ENCODE peak calls at places on chromosomes 12 and 14, in ten cellular contexts. One of them, this sample, is unnamed.

GRCh38 chr12:70553391-70553859 is 83.8 kb downstream of the PTPRB start:
- DNase-seq in left ventricle myocardium inferior: no peak
- DNase-seq in CD8-positive, alpha-beta memory T cell: no peak
- DNase-seq in mesenchymal stem cell: no peak
- DNase-seq in breast epithelium: no peak
- DNase-seq in effector memory CD4-positive, alpha-beta T cell: no peak
- DNase-seq in GM06990: no peak
- DNase-seq in MM.1S: no peak
- DNase-seq in bronchial epithelial cell: no peak
- DNase-seq in mesendoderm: peak; percentile 69
- DNase-seq in this sample: no peak

GRCh38 chr12:6450869-6451347 is 934 bp upstream of the TAPBPL start:
- DNase-seq in left ventricle myocardium inferior: no peak
- DNase-seq in CD8-positive, alpha-beta memory T cell: no peak
- DNase-seq in bronchial epithelial cell: no peak
- DNase-seq in effector memory CD4-positive, alpha-beta T cell: no peak
- DNase-seq in mesenchymal stem cell: no peak
- DNase-seq in GM06990: no peak
- DNase-seq in mesendoderm: no peak
- DNase-seq in breast epithelium: no peak
- DNase-seq in MM.1S: no peak
- DNase-seq in this sample: no peak

GRCh38 chr14:65790185-65790815 is 377.8 kb downstream of the FUT8 start:
- DNase-seq in GM06990: no peak
- DNase-seq in bronchial epithelial cell: no peak
- DNase-seq in left ventricle myocardium inferior: no peak
- DNase-seq in effector memory CD4-positive, alpha-beta T cell: no peak
- DNase-seq in mesendoderm: peak; percentile 60
- DNase-seq in mesenchymal stem cell: no peak
- DNase-seq in MM.1S: no peak
- DNase-seq in CD8-positive, alpha-beta memory T cell: no peak
- DNase-seq in breast epithelium: no peak
- DNase-seq in this sample: no peak

GRCh38 chr12:108612788-108613282 is 15.0 kb upstream of the TMEM119 start:
- DNase-seq in MM.1S: no peak
- DNase-seq in mesenchymal stem cell: no peak
- DNase-seq in mesendoderm: peak; percentile 74
- DNase-seq in effector memory CD4-positive, alpha-beta T cell: no peak
- DNase-seq in left ventricle myocardium inferior: no peak
- DNase-seq in GM06990: no peak
- DNase-seq in bronchial epithelial cell: no peak
- DNase-seq in CD8-positive, alpha-beta memory T cell: no peak
- DNase-seq in breast epithelium: no peak
- DNase-seq in this sample: no peak

GRCh38 chr14:77246784-77247183 is 24.2 kb downstream of the NGB start:
- DNase-seq in mesenchymal stem cell: no peak
- DNase-seq in bronchial epithelial cell: no peak
- DNase-seq in CD8-positive, alpha-beta memory T cell: no peak
- DNase-seq in MM.1S: no peak
- DNase-seq in breast epithelium: no peak
- DNase-seq in left ventricle myocardium inferior: no peak
- DNase-seq in effector memory CD4-positive, alpha-beta T cell: no peak
- DNase-seq in mesendoderm: no peak
- DNase-seq in GM06990: no peak
- DNase-seq in this sample: no peak

GRCh38 chr14:50342211-50343080 is 30.3 kb downstream of the DMAC2L start:
- DNase-seq in mesenchymal stem cell: peak; percentile 69
- DNase-seq in CD8-positive, alpha-beta memory T cell: peak; percentile 57
- DNase-seq in mesendoderm: peak; percentile 81
- DNase-seq in MM.1S: no peak
- DNase-seq in bronchial epithelial cell: peak; percentile 40
- DNase-seq in breast epithelium: peak; percentile 57
- DNase-seq in effector memory CD4-positive, alpha-beta T cell: no peak
- DNase-seq in left ventricle myocardium inferior: peak; percentile 51
- DNase-seq in GM06990: peak; percentile 45
- DNase-seq in this sample: peak; percentile 80

GRCh38 chr12:79251356-79251755 is 386.8 kb downstream of the SYT1 start:
- DNase-seq in left ventricle myocardium inferior: no peak
- DNase-seq in effector memory CD4-positive, alpha-beta T cell: no peak
- DNase-seq in breast epithelium: no peak
- DNase-seq in CD8-positive, alpha-beta memory T cell: no peak
- DNase-seq in GM06990: no peak
- DNase-seq in bronchial epithelial cell: peak; percentile 45
- DNase-seq in MM.1S: no peak
- DNase-seq in mesendoderm: no peak
- DNase-seq in mesenchymal stem cell: peak; percentile 20
- DNase-seq in this sample: peak; percentile 9

GRCh38 chr12:91565246-91565645 is 382.6 kb upstream of the DCN start:
- DNase-seq in left ventricle myocardium inferior: no peak
- DNase-seq in GM06990: no peak
- DNase-seq in effector memory CD4-positive, alpha-beta T cell: no peak
- DNase-seq in bronchial epithelial cell: peak; percentile 12
- DNase-seq in mesendoderm: no peak
- DNase-seq in MM.1S: no peak
- DNase-seq in breast epithelium: no peak
- DNase-seq in mesenchymal stem cell: no peak
- DNase-seq in CD8-positive, alpha-beta memory T cell: no peak
- DNase-seq in this sample: no peak

GRCh38 chr12:89825591-89826449 is 117.2 kb upstream of the ATP2B1 start:
- DNase-seq in mesendoderm: peak; percentile 41
- DNase-seq in MM.1S: no peak
- DNase-seq in effector memory CD4-positive, alpha-beta T cell: no peak
- DNase-seq in mesenchymal stem cell: peak; percentile 77
- DNase-seq in bronchial epithelial cell: peak; percentile 55
- DNase-seq in left ventricle myocardium inferior: no peak
- DNase-seq in GM06990: peak; percentile 24
- DNase-seq in breast epithelium: no peak
- DNase-seq in CD8-positive, alpha-beta memory T cell: no peak
- DNase-seq in this sample: peak; percentile 64

GRCh38 chr14:84686550-84686949 is 843.4 kb upstream of the FLRT2 start:
- DNase-seq in GM06990: no peak
- DNase-seq in MM.1S: no peak
- DNase-seq in breast epithelium: no peak
- DNase-seq in mesenchymal stem cell: no peak
- DNase-seq in bronchial epithelial cell: peak; percentile 20
- DNase-seq in CD8-positive, alpha-beta memory T cell: no peak
- DNase-seq in effector memory CD4-positive, alpha-beta T cell: no peak
- DNase-seq in left ventricle myocardium inferior: no peak
- DNase-seq in mesendoderm: no peak
- DNase-seq in this sample: no peak

GRCh38 chr12:29773076-29773475 is 10.7 kb downstream of the TMTC1 start:
- DNase-seq in CD8-positive, alpha-beta memory T cell: no peak
- DNase-seq in MM.1S: no peak
- DNase-seq in GM06990: no peak
- DNase-seq in bronchial epithelial cell: no peak
- DNase-seq in left ventricle myocardium inferior: no peak
- DNase-seq in mesendoderm: no peak
- DNase-seq in effector memory CD4-positive, alpha-beta T cell: no peak
- DNase-seq in breast epithelium: no peak
- DNase-seq in mesenchymal stem cell: no peak
- DNase-seq in this sample: no peak

GRCh38 chr12:15963271-15963670 is 52.1 kb downstream of the DERA start:
- DNase-seq in GM06990: no peak
- DNase-seq in mesenchymal stem cell: no peak
- DNase-seq in mesendoderm: no peak
- DNase-seq in effector memory CD4-positive, alpha-beta T cell: no peak
- DNase-seq in left ventricle myocardium inferior: no peak
- DNase-seq in CD8-positive, alpha-beta memory T cell: no peak
- DNase-seq in breast epithelium: no peak
- DNase-seq in bronchial epithelial cell: peak; percentile 91
- DNase-seq in MM.1S: no peak
- DNase-seq in this sample: no peak

GRCh38 chr12:12823308-12823707 is 10.2 kb downstream of the DDX47 start:
- DNase-seq in left ventricle myocardium inferior: no peak
- DNase-seq in MM.1S: no peak
- DNase-seq in bronchial epithelial cell: peak; percentile 87
- DNase-seq in breast epithelium: no peak
- DNase-seq in mesendoderm: peak; percentile 92
- DNase-seq in CD8-positive, alpha-beta memory T cell: no peak
- DNase-seq in mesenchymal stem cell: no peak
- DNase-seq in effector memory CD4-positive, alpha-beta T cell: no peak
- DNase-seq in GM06990: no peak
- DNase-seq in this sample: peak; percentile 88

GRCh38 chr12:116651089-116651488 is 86.8 kb downstream of the SPRING1 start:
- DNase-seq in mesendoderm: no peak
- DNase-seq in mesenchymal stem cell: no peak
- DNase-seq in left ventricle myocardium inferior: no peak
- DNase-seq in CD8-positive, alpha-beta memory T cell: no peak
- DNase-seq in GM06990: no peak
- DNase-seq in bronchial epithelial cell: no peak
- DNase-seq in MM.1S: no peak
- DNase-seq in effector memory CD4-positive, alpha-beta T cell: no peak
- DNase-seq in breast epithelium: no peak
- DNase-seq in this sample: no peak

GRCh38 chr14:72634910-72635647 is 258.8 kb downstream of the DPF3 start:
- DNase-seq in effector memory CD4-positive, alpha-beta T cell: no peak
- DNase-seq in CD8-positive, alpha-beta memory T cell: no peak
- DNase-seq in breast epithelium: no peak
- DNase-seq in left ventricle myocardium inferior: no peak
- DNase-seq in mesendoderm: no peak
- DNase-seq in mesenchymal stem cell: no peak
- DNase-seq in bronchial epithelial cell: no peak
- DNase-seq in GM06990: peak; percentile 40
- DNase-seq in MM.1S: peak; percentile 76
- DNase-seq in this sample: no peak

GRCh38 chr14:87002831-87003230 is 990.2 kb downstream of the GALC start:
- DNase-seq in bronchial epithelial cell: no peak
- DNase-seq in CD8-positive, alpha-beta memory T cell: no peak
- DNase-seq in breast epithelium: no peak
- DNase-seq in mesendoderm: peak; percentile 15
- DNase-seq in left ventricle myocardium inferior: no peak
- DNase-seq in MM.1S: no peak
- DNase-seq in effector memory CD4-positive, alpha-beta T cell: no peak
- DNase-seq in mesenchymal stem cell: no peak
- DNase-seq in GM06990: no peak
- DNase-seq in this sample: no peak

GRCh38 chr12:132827763-132828703 is 636 bp downstream of the GOLGA3 start:
- DNase-seq in GM06990: peak; percentile 47
- DNase-seq in bronchial epithelial cell: peak; percentile 72
- DNase-seq in effector memory CD4-positive, alpha-beta T cell: no peak
- DNase-seq in breast epithelium: peak; percentile 25
- DNase-seq in mesendoderm: peak; percentile 31
- DNase-seq in MM.1S: no peak
- DNase-seq in CD8-positive, alpha-beta memory T cell: peak; percentile 53
- DNase-seq in left ventricle myocardium inferior: no peak
- DNase-seq in mesenchymal stem cell: peak; percentile 79
- DNase-seq in this sample: no peak

GRCh38 chr12:39937119-39937518 is 168.8 kb downstream of the SLC2A13 start:
- DNase-seq in bronchial epithelial cell: no peak
- DNase-seq in mesendoderm: no peak
- DNase-seq in left ventricle myocardium inferior: no peak
- DNase-seq in effector memory CD4-positive, alpha-beta T cell: no peak
- DNase-seq in GM06990: no peak
- DNase-seq in breast epithelium: no peak
- DNase-seq in mesenchymal stem cell: no peak
- DNase-seq in CD8-positive, alpha-beta memory T cell: no peak
- DNase-seq in MM.1S: no peak
- DNase-seq in this sample: no peak
- H3K4me3 ChIP-seq in bronchial epithelial cell: no peak overlapping the region
- H3K4me3 ChIP-seq in mesendoderm: no peak overlapping the region
- H3K4me3 ChIP-seq in left ventricle myocardium inferior: no peak overlapping the region
- H3K4me3 ChIP-seq in effector memory CD4-positive, alpha-beta T cell: no peak overlapping the region
- H3K4me3 ChIP-seq in GM06990: no peak overlapping the region
- H3K4me3 ChIP-seq in breast epithelium: no peak overlapping the region
- H3K4me3 ChIP-seq in mesenchymal stem cell: no peak overlapping the region
- H3K4me3 ChIP-seq in CD8-positive, alpha-beta memory T cell: no peak overlapping the region
- H3K4me3 ChIP-seq in MM.1S: no peak overlapping the region
- H3K4me3 ChIP-seq in this sample: no peak overlapping the region

GRCh38 chr12:128852026-128852725 is 1.1 kb upstream of the GLT1D1 start:
- DNase-seq in left ventricle myocardium inferior: no peak
- DNase-seq in effector memory CD4-positive, alpha-beta T cell: no peak
- DNase-seq in CD8-positive, alpha-beta memory T cell: no peak
- DNase-seq in mesendoderm: no peak
- DNase-seq in MM.1S: no peak
- DNase-seq in bronchial epithelial cell: no peak
- DNase-seq in breast epithelium: no peak
- DNase-seq in GM06990: no peak
- DNase-seq in mesenchymal stem cell: no peak
- DNase-seq in this sample: no peak

GRCh38 chr12:128856035-128856790 is 2.9 kb downstream of the GLT1D1 start:
- DNase-seq in MM.1S: no peak
- DNase-seq in CD8-positive, alpha-beta memory T cell: no peak
- DNase-seq in mesendoderm: peak; percentile 91
- DNase-seq in mesenchymal stem cell: no peak
- DNase-seq in breast epithelium: no peak
- DNase-seq in left ventricle myocardium inferior: no peak
- DNase-seq in GM06990: no peak
- DNase-seq in effector memory CD4-positive, alpha-beta T cell: no peak
- DNase-seq in bronchial epithelial cell: no peak
- DNase-seq in this sample: no peak

GRCh38 chr12:128850400-128850799 is 2.9 kb upstream of the GLT1D1 start:
- DNase-seq in effector memory CD4-positive, alpha-beta T cell: no peak
- DNase-seq in breast epithelium: no peak
- DNase-seq in mesenchymal stem cell: no peak
- DNase-seq in bronchial epithelial cell: no peak
- DNase-seq in MM.1S: no peak
- DNase-seq in CD8-positive, alpha-beta memory T cell: no peak
- DNase-seq in mesendoderm: peak; percentile 79
- DNase-seq in GM06990: no peak
- DNase-seq in left ventricle myocardium inferior: no peak
- DNase-seq in this sample: no peak

GRCh38 chr12:128853321-128854197 is at the start of gene GLT1D1:
- DNase-seq in breast epithelium: no peak
- DNase-seq in mesenchymal stem cell: no peak
- DNase-seq in GM06990: peak; percentile 39
- DNase-seq in MM.1S: no peak
- DNase-seq in mesendoderm: peak; percentile 49
- DNase-seq in left ventricle myocardium inferior: no peak
- DNase-seq in CD8-positive, alpha-beta memory T cell: no peak
- DNase-seq in bronchial epithelial cell: no peak
- DNase-seq in effector memory CD4-positive, alpha-beta T cell: no peak
- DNase-seq in this sample: no peak

GRCh38 chr12:128852885-128853284 is 393 bp upstream of the GLT1D1 start:
- DNase-seq in mesendoderm: no peak
- DNase-seq in breast epithelium: no peak
- DNase-seq in bronchial epithelial cell: no peak
- DNase-seq in GM06990: no peak
- DNase-seq in CD8-positive, alpha-beta memory T cell: no peak
- DNase-seq in MM.1S: no peak
- DNase-seq in effector memory CD4-positive, alpha-beta T cell: no peak
- DNase-seq in left ventricle myocardium inferior: no peak
- DNase-seq in mesenchymal stem cell: no peak
- DNase-seq in this sample: no peak
- H3K4me3 ChIP-seq in mesendoderm: no peak overlapping the region
- H3K4me3 ChIP-seq in breast epithelium: no peak overlapping the region
- H3K4me3 ChIP-seq in bronchial epithelial cell: no peak overlapping the region
- H3K4me3 ChIP-seq in GM06990: peak overlapping the region; percentile 16
- H3K4me3 ChIP-seq in CD8-positive, alpha-beta memory T cell: no peak overlapping the region
- H3K4me3 ChIP-seq in MM.1S: no peak overlapping the region
- H3K4me3 ChIP-seq in effector memory CD4-positive, alpha-beta T cell: no peak overlapping the region
- H3K4me3 ChIP-seq in left ventricle myocardium inferior: no peak overlapping the region
- H3K4me3 ChIP-seq in mesenchymal stem cell: no peak overlapping the region
- H3K4me3 ChIP-seq in this sample: no peak overlapping the region

GRCh38 chr12:120439646-120440247 is 1.8 kb downstream of the COX6A1 start:
- DNase-seq in bronchial epithelial cell: peak; percentile 55
- DNase-seq in left ventricle myocardium inferior: peak; percentile 29
- DNase-seq in breast epithelium: peak; percentile 30
- DNase-seq in GM06990: peak; percentile 64
- DNase-seq in effector memory CD4-positive, alpha-beta T cell: peak; percentile 60
- DNase-seq in CD8-positive, alpha-beta memory T cell: peak; percentile 84
- DNase-seq in MM.1S: peak; percentile 47
- DNase-seq in mesendoderm: peak; percentile 85
- DNase-seq in mesenchymal stem cell: peak; percentile 67
- DNase-seq in this sample: peak; percentile 25
- H3K4me3 ChIP-seq in bronchial epithelial cell: no peak overlapping the region
- H3K4me3 ChIP-seq in left ventricle myocardium inferior: peak overlapping the region; percentile 94
- H3K4me3 ChIP-seq in breast epithelium: no peak overlapping the region
- H3K4me3 ChIP-seq in GM06990: peak overlapping the region; percentile 95
- H3K4me3 ChIP-seq in effector memory CD4-positive, alpha-beta T cell: no peak overlapping the region
- H3K4me3 ChIP-seq in CD8-positive, alpha-beta memory T cell: no peak overlapping the region
- H3K4me3 ChIP-seq in MM.1S: no peak overlapping the region
- H3K4me3 ChIP-seq in mesendoderm: no peak overlapping the region
- H3K4me3 ChIP-seq in mesenchymal stem cell: no peak overlapping the region
- H3K4me3 ChIP-seq in this sample: no peak overlapping the region

GRCh38 chr12:59595097-59595496 is 732 bp upstream of the SLC16A7 start:
- DNase-seq in breast epithelium: no peak
- DNase-seq in effector memory CD4-positive, alpha-beta T cell: no peak
- DNase-seq in GM06990: no peak
- DNase-seq in MM.1S: peak; percentile 11
- DNase-seq in mesenchymal stem cell: no peak
- DNase-seq in CD8-positive, alpha-beta memory T cell: no peak
- DNase-seq in bronchial epithelial cell: peak; percentile 20
- DNase-seq in mesendoderm: no peak
- DNase-seq in left ventricle myocardium inferior: no peak
- DNase-seq in this sample: no peak
- H3K4me3 ChIP-seq in breast epithelium: peak overlapping the region; percentile 78
- H3K4me3 ChIP-seq in effector memory CD4-positive, alpha-beta T cell: peak overlapping the region; percentile 67
- H3K4me3 ChIP-seq in GM06990: peak overlapping the region; percentile 87
- H3K4me3 ChIP-seq in MM.1S: peak overlapping the region; percentile 81
- H3K4me3 ChIP-seq in mesenchymal stem cell: peak overlapping the region; percentile 87
- H3K4me3 ChIP-seq in CD8-positive, alpha-beta memory T cell: peak overlapping the region; percentile 95
- H3K4me3 ChIP-seq in bronchial epithelial cell: no peak overlapping the region
- H3K4me3 ChIP-seq in mesendoderm: no peak overlapping the region
- H3K4me3 ChIP-seq in left ventricle myocardium inferior: peak overlapping the region; percentile 79
- H3K4me3 ChIP-seq in this sample: peak overlapping the region; percentile 52